ENCODE peak calls at places on chromosomes 12 and 14, in six cellular contexts. X is GM12878, H is fibroblast of lung, Q is GM23248, W is PC-3, I is neuronal stem cell. E is an unnamed sample. For H3K36me3, the result is how much of the 10 kb centered on the place peaks cover.

GRCh38 chr14:103558071-103558882 is 4.2 kb downstream of the BAG5 start:
- DNase-seq in H (peak), Q (peak), X (no peak), I (no peak), W (peak), E (no peak)

GRCh38 chr12:121611306-121611705 is 15.0 kb upstream of the ORAI1 start:
- DNase-seq in H (no peak), Q (no peak), W (no peak), I (no peak), X (no peak), E (no peak)

GRCh38 chr14:81737938-81738337 is 204.3 kb upstream of the SEL1L start:
- DNase-seq in W (no peak), H (no peak), I (no peak), Q (no peak), X (no peak), E (no peak)

GRCh38 chr14:98888281-98888680 is 383.7 kb downstream of the BCL11B start:
- DNase-seq in H (no peak), X (no peak), I (no peak), W (no peak), Q (no peak), E (no peak)

GRCh38 chr12:113601656-113602263 is 130.1 kb upstream of the LHX5 start:
- DNase-seq in X (no peak), W (peak), H (no peak), Q (no peak), I (peak), E (no peak)

GRCh38 chr14:51818748-51819386 is 41.5 kb upstream of the GNG2 start:
- DNase-seq in Q (no peak), W (peak), I (no peak), X (no peak), H (no peak), E (no peak)

GRCh38 chr14:36852853-36853634 is 191.4 kb downstream of the PAX9 start:
- DNase-seq in X (no peak), Q (peak), W (no peak), H (peak), I (no peak), E (no peak)

GRCh38 chr14:104865631-104866441 is 768 bp downstream of the CEP170B start:
- DNase-seq in I (no peak), Q (peak), W (peak), X (no peak), H (peak), E (no peak)

GRCh38 chr14:98018626-98019025 is 1221.4 kb downstream of the VRK1 start:
- DNase-seq in H (no peak), Q (no peak), I (no peak), W (no peak), X (no peak), E (no peak)

GRCh38 chr12:87779016-87779415 is 250.2 kb downstream of the C12orf50 start:
- DNase-seq in W (no peak), X (no peak), Q (no peak), H (no peak), I (no peak), E (no peak)

GRCh38 chr14:36271222-36271621 is 49.2 kb downstream of the MBIP start:
- DNase-seq in I (no peak), Q (no peak), W (no peak), H (no peak), X (no peak), E (no peak)

GRCh38 chr12:3296409-3296701 is 194.6 kb upstream of the PRMT8 start:
- DNase-seq in I (no peak), W (no peak), Q (no peak), H (no peak), X (no peak), E (no peak)

GRCh38 chr14:61154606-61155005 is 126.5 kb downstream of the TMEM30B start:
- DNase-seq in H (no peak), Q (no peak), W (no peak), I (no peak), X (no peak), E (no peak)

GRCh38 chr14:74347096-74347794 is 1.0 kb upstream of the VRTN start:
- DNase-seq in I (no peak), W (no peak), X (no peak), Q (no peak), H (no peak), E (no peak)

GRCh38 chr14:37037636-37038387 is 134.6 kb downstream of the SLC25A21 start:
- DNase-seq in H (no peak), Q (peak), X (no peak), I (no peak), W (no peak), E (no peak)

GRCh38 chr12:6115389-6115788 is 9.1 kb downstream of the VWF start:
- DNase-seq in X (no peak), H (no peak), I (no peak), Q (no peak), W (peak), E (no peak)

DNA sequence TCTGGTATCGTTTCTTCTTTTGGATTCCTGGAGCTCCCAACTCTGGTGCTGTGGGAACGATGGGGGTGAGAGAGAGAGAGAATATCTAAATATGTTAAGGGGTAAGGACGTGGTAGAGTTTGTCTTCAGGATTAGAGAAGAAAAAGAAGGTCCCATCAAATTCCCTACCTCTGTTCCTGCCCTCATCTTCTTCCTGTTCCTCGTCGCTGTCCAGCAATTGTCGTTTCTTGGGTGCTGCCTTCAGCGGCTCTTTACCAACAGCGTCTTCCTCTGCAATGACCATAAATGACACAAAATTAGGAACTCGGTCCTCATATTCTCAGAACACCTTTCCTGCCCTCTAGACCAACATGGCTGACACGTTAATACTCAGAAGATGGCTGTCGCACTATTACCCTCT is 31.5 kb downstream of the TIMELESS start:
- DNase-seq in H (no peak), X (no peak), W (no peak), Q (no peak), I (no peak), E (no peak)
- H3K36me3 ChIP-seq in H (under half), X (under half), W (under half), Q (under half), I (half or more), E (under half)

DNA sequence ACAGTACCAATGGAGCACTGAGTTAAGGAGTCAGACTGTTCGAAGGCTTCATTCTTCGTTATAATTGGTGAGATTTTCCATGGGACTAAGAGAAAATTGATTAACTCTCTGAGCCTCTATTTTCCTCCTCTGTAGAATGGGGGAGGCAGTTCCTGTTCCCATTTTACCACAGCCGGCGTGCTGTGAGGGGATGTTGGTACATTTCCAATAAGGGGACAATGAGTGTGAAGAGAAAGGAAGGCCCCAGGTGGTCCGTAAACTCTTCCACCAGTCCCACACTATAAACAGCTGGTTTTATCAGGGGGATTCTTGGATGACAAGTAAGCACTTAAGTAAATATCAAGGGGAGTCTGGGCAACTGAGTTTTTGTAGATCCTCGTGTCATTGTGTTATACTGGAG is 109.9 kb downstream of the DAD1 start:
- DNase-seq in X (no peak), I (no peak), H (no peak), Q (no peak), W (no peak), E (no peak)
- H2AFZ ChIP-seq in X (no peak), I (no peak), H (no peak), Q (no peak), W (no peak), E (no peak)

GRCh38 chr12:124344526-124344925 is 49.6 kb downstream of the RFLNA start:
- DNase-seq in I (no peak), X (no peak), Q (no peak), H (no peak), W (no peak), E (no peak)

GRCh38 chr12:124347335-124347734 is 52.4 kb downstream of the RFLNA start:
- DNase-seq in I (no peak), X (no peak), W (no peak), H (no peak), Q (no peak), E (no peak)

GRCh38 chr12:124347805-124348658 is 53.1 kb downstream of the RFLNA start:
- DNase-seq in W (no peak), X (no peak), H (no peak), Q (peak), I (no peak), E (no peak)

GRCh38 chr12:124346425-124347168 is 51.7 kb downstream of the RFLNA start:
- DNase-seq in H (no peak), W (no peak), X (no peak), I (no peak), Q (no peak), E (no peak)

GRCh38 chr12:124345795-124346194 is 50.9 kb downstream of the RFLNA start:
- DNase-seq in W (no peak), H (no peak), I (no peak), X (no peak), Q (peak), E (no peak)
- H3K36me3 ChIP-seq in W (half or more), H (half or more), I (half or more), X (under half), Q (half or more), E (under half)

DNA sequence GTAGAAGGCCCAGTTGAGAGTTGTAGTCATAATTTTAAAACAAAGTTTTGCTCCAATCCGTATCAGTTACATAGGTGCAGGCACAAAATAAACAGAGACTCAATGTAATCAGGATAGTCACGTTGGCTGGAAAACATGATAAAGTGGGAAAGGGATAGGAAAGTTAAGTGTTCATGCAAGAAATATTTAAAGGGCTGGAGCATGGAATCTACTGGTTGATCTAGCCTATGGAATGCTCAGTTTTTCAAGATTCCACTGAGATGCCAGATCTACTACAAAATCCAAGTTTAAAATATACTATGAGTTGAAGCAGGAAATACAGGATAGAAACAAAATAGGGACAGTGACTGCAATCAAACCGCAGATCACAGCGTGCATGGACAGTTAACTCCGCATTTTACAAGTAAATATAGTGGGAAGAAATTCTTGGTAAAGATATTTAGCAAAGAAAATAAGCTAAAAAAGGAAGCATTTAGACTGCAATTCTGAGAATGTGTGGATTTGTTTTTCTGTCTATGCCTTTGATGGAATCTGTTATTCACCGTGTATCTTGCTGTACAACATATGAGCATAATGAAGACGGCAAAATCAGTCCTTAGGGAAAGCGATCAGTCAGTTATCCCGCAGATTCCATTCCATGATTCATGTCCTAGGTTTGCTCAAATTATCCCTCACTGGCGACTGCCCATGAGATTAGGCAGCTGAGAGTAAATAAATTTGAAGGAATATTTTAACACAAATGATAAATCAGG is 1044.3 kb downstream of the FLRT2 start:
- DNase-seq in X (no peak), I (no peak), H (peak), Q (no peak), W (peak), E (no peak)
- H2AFZ ChIP-seq in X (no peak), I (no peak), H (no peak), Q (no peak), W (peak), E (no peak)

DNA sequence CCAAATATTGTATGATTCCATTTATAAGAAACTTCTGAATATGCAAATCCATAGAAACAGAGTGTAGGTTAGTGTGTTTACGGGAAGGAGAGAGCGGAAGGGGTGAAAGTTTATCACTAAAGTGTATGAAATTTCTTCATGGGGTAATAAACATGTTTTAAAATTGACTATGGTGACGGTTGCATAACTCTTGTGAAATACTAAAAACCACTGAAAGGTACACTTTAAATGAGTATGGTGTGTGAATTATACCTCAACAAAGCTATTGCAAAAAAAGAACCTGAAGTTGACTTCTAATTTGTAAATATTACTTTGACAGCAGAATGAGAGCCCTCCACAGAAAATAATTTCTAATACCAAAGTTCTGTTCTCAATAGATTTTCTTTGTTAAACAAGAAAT is 47.1 kb downstream of the ATG2B start:
- DNase-seq in I (no peak), W (no peak), Q (no peak), H (no peak), X (no peak), E (no peak)
- H3K36me3 ChIP-seq in I (half or more), W (under half), Q (under half), H (under half), X (under half), E (under half)

GRCh38 chr12:56118688-56119045 is 601 bp downstream of the ZC3H10 start:
- DNase-seq in H (no peak), I (no peak), W (no peak), X (no peak), Q (no peak), E (no peak)
- H2AFZ ChIP-seq in H (no peak), I (peak), W (peak), X (peak), Q (peak), E (peak)

GRCh38 chr14:49828640-49829039 is 23.9 kb downstream of the NEMF start:
- DNase-seq in Q (no peak), X (no peak), H (no peak), W (no peak), I (no peak), E (no peak)
- H3K36me3 ChIP-seq in Q (half or more), X (under half), H (under half), W (half or more), I (half or more), E (under half)